ENCODE peak calls at places on chromosomes 2 and 18, in four cellular contexts. F, C, P and K are unnamed samples.

GRCh38 chr18:45775241-45775676 is 50.2 kb upstream of the SIGLEC15 start:
- DNase-seq in F (no peak), P (peak), C (peak), K (peak)

GRCh38 chr2:21392660-21393059 is 268.9 kb downstream of the TDRD15 start:
- DNase-seq in C (no peak), P (no peak), F (no peak), K (no peak)

GRCh38 chr2:106053116-106053515 is 141.0 kb downstream of the UXS1 start:
- DNase-seq in F (no peak), C (peak), P (peak), K (peak)

GRCh38 chr2:16546128-16546754 is 119.4 kb downstream of the CYRIA start:
- DNase-seq in C (peak), P (peak), F (peak), K (peak)

GRCh38 chr2:142031656-142032055 is 99.2 kb downstream of the LRP1B start:
- DNase-seq in C (no peak), F (no peak), P (no peak), K (no peak)

GRCh38 chr18:34848156-34848555 is 138.1 kb downstream of the DTNA start:
- DNase-seq in F (no peak), P (no peak), C (no peak), K (no peak)

GRCh38 chr2:224909885-224910517 is 132.3 kb downstream of the DOCK10 start:
- DNase-seq in C (peak), P (peak), F (no peak), K (peak)

GRCh38 chr18:42813570-42813969 is 301.9 kb downstream of the RIT2 start:
- DNase-seq in F (no peak), C (no peak), P (no peak), K (no peak)

GRCh38 chr18:57983965-57984364 is 60.1 kb upstream of the NEDD4L start:
- DNase-seq in P (no peak), C (no peak), F (no peak), K (no peak)

GRCh38 chr2:237894986-237895543 is 35.6 kb downstream of the RAMP1 start:
- DNase-seq in C (no peak), P (no peak), F (no peak), K (no peak)

GRCh38 chr2:64485961-64486360 is 32.0 kb downstream of the LGALSL start:
- DNase-seq in P (peak), F (no peak), C (peak), K (peak)

GRCh38 chr18:23115683-23116096 is 19.6 kb upstream of the CABLES1 start:
- DNase-seq in F (peak), C (peak), P (peak), K (peak)

GRCh38 chr18:23108496-23108895 is 26.8 kb upstream of the CABLES1 start:
- DNase-seq in P (peak), F (no peak), C (no peak), K (no peak)

GRCh38 chr18:23114911-23115310 is 20.4 kb upstream of the CABLES1 start:
- DNase-seq in F (no peak), C (peak), P (peak), K (no peak)

GRCh38 chr18:23114171-23114881 is 21.0 kb upstream of the CABLES1 start:
- DNase-seq in P (no peak), C (no peak), F (no peak), K (no peak)

DNA sequence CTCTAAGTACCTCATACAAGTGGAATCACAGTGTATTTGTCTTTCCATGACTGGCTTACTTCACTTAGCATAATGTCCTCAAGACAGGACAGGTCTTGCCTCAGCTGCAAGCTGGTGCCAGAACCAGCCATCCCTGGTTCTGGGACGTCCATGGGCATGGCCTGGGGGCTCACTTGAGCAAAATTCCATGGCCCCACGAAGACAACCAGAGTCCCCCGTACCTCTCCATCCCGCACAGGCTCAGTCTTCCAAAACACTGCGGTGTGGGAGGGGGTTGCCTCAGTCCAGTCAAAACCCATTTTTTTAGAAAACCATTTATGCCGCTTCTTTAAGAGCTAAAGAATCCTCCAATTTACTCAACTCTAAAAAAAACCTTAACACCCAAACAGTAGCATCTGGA is 21.7 kb upstream of the CABLES1 start:
- DNase-seq in C (no peak), F (no peak), P (no peak), K (peak)
- TF ChIP-seq CTCF in C (no peak), F (no peak), P (no peak), K (no peak)

DNA sequence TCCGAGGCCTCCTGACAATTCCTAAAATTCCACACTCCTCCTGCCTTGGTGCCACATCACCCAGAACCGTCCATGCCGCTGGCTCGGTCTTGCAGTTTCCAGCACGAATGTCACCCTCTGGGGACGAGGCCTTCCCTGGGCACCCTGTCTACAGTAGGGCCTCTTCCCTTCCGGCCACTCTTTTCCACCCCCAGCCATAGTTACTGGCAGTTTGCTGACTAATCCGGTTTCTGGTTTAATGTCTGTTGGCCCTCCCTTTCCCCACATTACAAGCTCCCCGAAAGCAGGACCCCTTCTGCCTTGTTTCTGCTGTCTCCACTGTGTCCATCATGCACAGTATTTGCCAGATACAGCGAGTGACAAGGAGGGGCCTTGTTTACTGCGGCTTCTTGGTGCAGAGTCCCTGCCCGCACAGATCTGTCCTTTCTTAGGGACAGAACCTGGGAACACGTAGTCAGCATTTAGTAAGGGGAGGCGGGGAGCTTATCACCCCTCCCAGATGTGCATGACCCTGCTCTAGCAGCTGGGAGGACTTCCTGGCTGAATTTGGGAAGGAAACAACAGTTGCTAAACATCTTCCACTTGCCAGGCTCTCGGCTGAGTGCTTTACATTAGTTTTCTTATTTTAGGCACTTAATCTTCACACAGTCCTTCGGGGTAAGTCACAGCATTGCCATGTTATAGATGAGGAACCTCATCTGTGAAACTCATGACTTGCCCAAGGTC is 23.6 kb upstream of the CATIP start:
- DNase-seq in C (no peak), P (peak), F (no peak), K (no peak)
- H3K4me3 ChIP-seq in C (no peak), P (no peak), F (no peak), K (no peak)

DNA sequence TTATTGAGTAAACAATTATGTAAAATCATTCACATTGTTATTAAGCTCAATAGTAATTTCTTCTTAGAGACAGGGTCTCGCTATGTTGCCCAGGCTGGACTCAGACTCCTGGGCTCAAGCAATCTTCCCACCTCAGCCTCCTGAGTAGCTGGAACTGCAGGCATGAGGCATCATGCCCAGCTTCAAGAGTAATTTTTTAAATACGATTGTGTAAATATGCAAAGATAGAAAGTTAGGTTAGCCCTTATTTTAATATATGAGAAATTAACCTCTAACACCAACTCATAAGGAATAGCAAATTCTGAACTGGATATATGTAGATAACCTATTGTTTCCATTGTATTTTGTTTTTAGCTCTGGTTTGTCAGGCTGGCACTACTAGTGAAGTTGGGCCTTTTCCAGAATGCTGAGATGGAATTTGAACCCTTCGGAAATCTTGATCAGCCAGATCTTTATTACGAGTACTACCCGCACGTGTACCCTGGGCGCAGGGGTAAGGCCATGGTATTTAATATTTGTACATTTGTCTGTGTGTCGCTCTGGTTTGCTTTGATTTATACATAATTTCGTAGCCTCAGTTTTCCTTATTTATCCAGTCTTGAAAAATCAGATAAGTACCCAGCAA is 44.8 kb downstream of the TRAPPC12 start:
- DNase-seq in C (no peak), F (no peak), P (no peak), K (no peak)
- TF ChIP-seq CTCF in C (no peak), F (no peak), P (no peak), K (no peak)

GRCh38 chr18:55420665-55420964 is 167.4 kb downstream of the TCF4 start:
- DNase-seq in F (no peak), C (no peak), P (no peak), K (peak)
- H3K4me3 ChIP-seq in F (peak), C (no peak), P (no peak), K (peak)

GRCh38 chr2:235303499-235304291 is 190.1 kb upstream of the AGAP1 start:
- DNase-seq in P (no peak), F (no peak), C (no peak), K (no peak)
- TF ChIP-seq CTCF in P (no peak), F (no peak), C (no peak), K (no peak)

DNA sequence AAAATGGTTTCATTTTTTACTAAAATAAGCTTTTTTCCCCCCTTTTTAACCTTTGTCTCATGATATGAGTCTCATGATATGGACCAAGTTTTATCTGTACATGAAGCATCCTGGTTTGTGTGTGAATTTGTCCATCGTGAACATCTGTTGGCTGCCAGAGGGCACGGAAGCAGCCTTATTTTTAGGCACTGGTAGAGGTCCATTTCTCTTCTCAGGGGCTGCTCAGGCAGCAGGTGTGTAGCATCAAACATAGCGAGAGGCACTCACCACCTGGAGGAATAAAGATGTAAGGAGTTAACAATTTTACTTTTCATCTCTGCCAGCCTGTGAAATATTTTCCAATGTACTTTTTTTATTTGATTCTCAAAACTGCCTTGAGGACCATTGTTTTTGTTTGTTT is 134.5 kb downstream of the RHBDD1 start:
- DNase-seq in C (no peak), P (no peak), F (no peak), K (no peak)
- H3K4me3 ChIP-seq in C (no peak), P (no peak), F (no peak), K (no peak)

DNA sequence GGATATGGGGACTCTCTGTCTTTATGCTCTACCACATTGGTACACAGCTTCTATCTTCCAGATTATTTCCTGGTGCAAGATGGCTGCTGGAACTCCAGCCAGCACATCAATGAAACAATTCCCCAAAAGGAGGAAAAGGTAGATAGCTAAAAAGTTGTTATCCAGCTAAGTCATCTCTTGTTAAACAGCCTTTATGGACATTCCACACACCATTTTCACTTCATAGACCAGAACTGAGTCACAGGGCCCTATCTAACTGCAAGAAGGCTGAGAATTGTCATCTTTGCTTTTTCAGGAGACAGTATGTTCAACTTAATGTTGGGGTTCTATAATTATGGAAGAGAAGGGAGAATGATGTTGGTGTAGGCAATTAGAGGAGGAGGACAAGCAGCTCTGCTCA is 133.3 kb upstream of the NOSTRIN start:
- DNase-seq in F (no peak), C (no peak), P (no peak), K (no peak)
- TF ChIP-seq CTCF in F (no peak), C (no peak), P (no peak), K (no peak)

GRCh38 chr2:170362313-170362795 is 184.4 kb downstream of the MYO3B start:
- DNase-seq in P (no peak), C (no peak), F (no peak), K (no peak)

GRCh38 chr2:170360546-170361358 is 182.8 kb downstream of the MYO3B start:
- DNase-seq in P (no peak), F (no peak), C (no peak), K (no peak)

GRCh38 chr2:170361359-170361936 is 183.5 kb downstream of the MYO3B start:
- DNase-seq in C (peak), P (peak), F (peak), K (peak)

GRCh38 chr2:170365003-170365402 is 187.1 kb downstream of the MYO3B start:
- DNase-seq in P (no peak), F (no peak), C (no peak), K (no peak)

GRCh38 chr2:170362895-170363582 is 185.1 kb downstream of the MYO3B start:
- DNase-seq in C (no peak), F (no peak), P (no peak), K (no peak)
- H3K4me3 ChIP-seq in C (no peak), F (no peak), P (no peak), K (no peak)

DNA sequence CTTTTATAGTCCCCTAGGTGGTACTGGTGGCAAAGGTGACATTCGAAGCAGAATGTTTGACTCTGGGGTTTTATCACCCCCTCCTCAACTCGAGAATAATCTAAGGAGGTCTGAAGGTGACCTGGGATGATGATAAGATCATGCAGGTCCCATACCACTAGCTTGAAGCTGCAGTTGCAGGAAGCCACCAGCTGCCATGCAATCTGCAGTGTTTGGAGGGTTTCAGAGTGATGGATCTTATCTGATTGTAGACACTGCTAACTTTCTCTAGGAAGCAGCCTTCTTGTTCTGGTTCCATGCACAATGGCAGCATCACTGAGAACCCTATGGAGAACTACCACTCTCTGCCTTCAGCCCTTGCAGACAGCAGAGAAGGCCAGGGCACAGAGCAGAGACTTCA is 59.4 kb upstream of the LRPPRC start:
- DNase-seq in C (no peak), P (no peak), F (no peak), K (no peak)
- TF ChIP-seq CTCF in C (no peak), P (no peak), F (no peak), K (no peak)

GRCh38 chr2:136612079-136612478 is 153.3 kb upstream of the THSD7B start:
- DNase-seq in C (no peak), F (no peak), P (no peak), K (no peak)

GRCh38 chr2:136611451-136611850 is 153.9 kb upstream of the THSD7B start:
- DNase-seq in P (no peak), F (no peak), C (no peak), K (no peak)
- H3K4me3 ChIP-seq in P (no peak), F (no peak), C (no peak), K (no peak)